ENCODE peak calls at places on chromosomes 4 and X, in five cellular contexts. M is thyroid gland; J is neuronal stem cell; D is left lung; S is effector memory CD4-positive, alpha-beta T cell. H is an unnamed sample.

GRCh38 chrX:40578039-40578438 is 2.7 kb upstream of the ATP6AP2 start:
- DNase-seq in D (no peak), J (no peak), S (no peak), M (no peak), H (no peak)

GRCh38 chrX:22889824-22890223 is 109.9 kb upstream of the DDX53 start:
- DNase-seq in M (no peak), S (no peak), D (no peak), J (no peak), H (no peak)

GRCh38 chr4:71113294-71113693 is 119.8 kb downstream of the DCK start:
- DNase-seq in D (no peak), S (no peak), M (no peak), J (no peak), H (peak; percentile 14)

GRCh38 chr4:52833941-52834525 is 28.1 kb upstream of the RASL11B start:
- DNase-seq in S (no peak), J (no peak), M (peak; percentile 7), D (no peak), H (no peak)

GRCh38 chr4:55561884-55562283 is 15.2 kb upstream of the CLOCK start:
- DNase-seq in S (no peak), D (no peak), M (no peak), J (no peak), H (no peak)

GRCh38 chr4:183455431-183456145 is 11.2 kb downstream of the CDKN2AIP start:
- DNase-seq in S (no peak), M (no peak), D (no peak), J (no peak), H (no peak)

GRCh38 chr4:133483600-133484246 is 334.6 kb downstream of the PCDH10 start:
- DNase-seq in J (no peak), D (no peak), M (no peak), S (no peak), H (peak; percentile 15)

GRCh38 chr4:165351359-165352130 is 24.1 kb downstream of the MSMO1 start:
- DNase-seq in J (no peak), S (no peak), D (no peak), M (no peak), H (no peak)

GRCh38 chr4:47085661-47086060 is 54.3 kb downstream of the GABRB1 start:
- DNase-seq in M (no peak), S (no peak), J (no peak), D (no peak), H (peak; percentile 31)

GRCh38 chr4:27775156-27775555 is 914.5 kb downstream of the STIM2 start:
- DNase-seq in J (no peak), S (no peak), M (no peak), D (no peak), H (peak; percentile 11)

GRCh38 chrX:115013705-115014104 is 3.7 kb downstream of the IL13RA2 start:
- DNase-seq in M (no peak), S (no peak), D (no peak), J (no peak), H (no peak)

DNA sequence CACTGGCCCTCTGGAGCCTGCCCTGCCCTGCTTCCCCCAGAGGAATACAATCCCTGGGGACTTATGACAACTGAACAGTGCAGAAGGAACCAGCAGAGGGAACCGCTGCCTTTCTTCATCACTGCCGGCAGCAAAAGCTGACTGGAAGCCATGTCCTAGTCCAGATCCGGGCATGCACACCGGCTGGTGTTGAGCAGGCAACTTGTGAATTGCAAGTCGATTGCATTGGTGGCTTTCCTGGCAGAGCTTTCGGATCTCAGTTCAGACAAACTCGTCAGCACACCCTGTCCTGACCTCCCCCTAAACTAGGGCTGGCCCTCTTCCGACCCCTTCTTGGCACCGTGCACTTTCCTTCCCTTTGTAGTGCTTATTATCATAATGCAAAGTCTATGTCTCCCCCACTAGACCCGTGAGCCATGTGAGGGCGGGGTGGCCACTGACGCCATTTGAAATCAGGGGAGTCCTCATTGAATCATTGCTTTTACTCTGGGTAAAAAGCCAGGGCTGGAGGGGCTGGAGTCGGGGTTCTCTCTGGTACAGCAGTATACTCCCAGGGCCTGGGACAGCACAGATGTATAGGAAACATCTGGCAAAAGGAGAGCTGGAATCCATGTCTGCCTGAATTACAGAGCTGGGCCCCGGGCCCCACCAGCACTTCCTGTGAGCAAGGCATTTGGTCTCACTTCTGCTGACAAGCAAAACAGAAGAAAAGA is 1.8 kb downstream of the ARHGAP4 start:
- DNase-seq in M (no peak), J (no peak), D (no peak), S (peak; percentile 35), H (peak; percentile 81)
- H3K4me3 ChIP-seq in M (no peak overlapping the region), J (no peak overlapping the region), D (no peak overlapping the region), S (peak overlapping the region; percentile 51), H (no peak overlapping the region)

GRCh38 chr4:147326581-147326980 is 154.3 kb upstream of the EDNRA start:
- DNase-seq in D (no peak), S (no peak), M (no peak), J (no peak), H (no peak)
- H3K27ac ChIP-seq in D (no peak overlapping the region), S (no peak overlapping the region), M (no peak overlapping the region), J (no peak overlapping the region), H (no peak overlapping the region)

DNA sequence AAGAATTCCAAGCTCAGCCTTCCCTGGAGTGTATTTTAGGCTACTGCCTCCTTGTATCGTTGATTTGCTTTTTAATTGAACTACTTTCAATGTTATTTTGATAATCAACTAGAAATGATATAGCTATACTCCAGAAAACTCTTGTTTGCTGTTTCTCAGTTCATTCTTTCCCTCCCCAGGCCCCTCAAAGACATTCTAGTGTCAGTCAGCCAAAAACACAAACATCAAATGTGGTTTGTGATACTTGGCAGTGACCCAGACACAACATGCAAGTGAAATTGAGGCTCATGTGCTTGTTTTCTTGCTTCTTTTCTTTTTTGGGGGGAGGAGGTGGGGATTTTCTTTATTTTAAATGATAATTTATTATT is 7.6 kb downstream of the FAT4 start:
- DNase-seq in D (no peak), S (no peak), J (no peak), M (no peak), H (no peak)
- H3K4me3 ChIP-seq in D (peak overlapping the region; percentile 5), S (no peak overlapping the region), J (no peak overlapping the region), M (no peak overlapping the region), H (no peak overlapping the region)

DNA sequence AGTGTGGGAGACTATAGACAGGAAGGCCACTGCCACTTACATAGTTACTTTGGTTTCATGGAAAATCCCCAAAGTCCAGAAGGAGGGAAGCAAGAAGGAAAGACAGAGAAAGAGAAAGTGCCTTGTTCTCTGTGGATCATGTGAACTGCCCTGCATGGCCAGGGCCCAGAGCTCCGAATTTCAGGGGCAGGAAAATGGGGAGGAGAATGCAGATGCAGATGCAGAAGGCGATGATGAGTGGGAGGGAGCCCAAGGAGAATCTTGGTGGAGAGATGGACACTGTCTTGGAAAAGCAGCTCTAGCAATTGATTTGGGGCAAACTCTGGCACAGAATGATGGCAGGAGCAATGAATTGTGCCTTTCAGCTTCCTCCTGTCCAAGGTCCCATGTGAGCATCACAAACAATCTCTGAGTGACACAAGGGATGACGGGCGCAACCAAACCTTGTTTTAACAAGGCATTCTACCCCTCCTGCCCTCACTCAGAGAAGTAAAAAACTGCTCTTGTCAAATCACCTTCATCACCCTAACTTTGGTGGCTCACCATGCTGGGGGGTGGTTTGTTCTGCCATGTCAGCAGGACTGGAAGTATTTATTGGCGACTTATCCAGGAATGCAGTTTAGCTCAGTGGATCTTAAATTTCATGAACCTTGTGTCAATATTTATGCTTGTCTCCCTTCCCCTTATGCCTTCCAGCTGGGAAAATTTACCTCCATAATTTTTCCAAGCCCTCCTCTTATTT is 53.5 kb downstream of the TSC22D3 start:
- DNase-seq in D (no peak), M (no peak), J (no peak), S (no peak), H (no peak)
- H3K27ac ChIP-seq in D (peak overlapping the region; percentile 13), M (peak overlapping the region; percentile 45), J (no peak overlapping the region), S (no peak overlapping the region), H (no peak overlapping the region)